ENCODE peak calls at places on chromosomes 4 and X, in four cellular contexts. One of them, this sample, is unnamed.

GRCh38 chr4:7199129-7199725 is 6.9 kb downstream of the SORCS2 start:
- DNase-seq in amygdala: no peak
- DNase-seq in A673: no peak
- DNase-seq in KBM-7: no peak
- DNase-seq in this sample: no peak

GRCh38 chr4:105232374-105232773 is 85.7 kb downstream of the TET2 start:
- DNase-seq in amygdala: no peak
- DNase-seq in A673: no peak
- DNase-seq in KBM-7: no peak
- DNase-seq in this sample: no peak

GRCh38 chrX:49072712-49073095 is 1.1 kb downstream of the PRAF2 start:
- DNase-seq in amygdala: no peak
- DNase-seq in A673: no peak
- DNase-seq in KBM-7: no peak
- DNase-seq in this sample: no peak

GRCh38 chrX:123859409-123859827 is 435 bp upstream of the XIAP start:
- DNase-seq in amygdala: peak; percentile 51
- DNase-seq in A673: peak; percentile 73
- DNase-seq in KBM-7: no peak
- DNase-seq in this sample: no peak

GRCh38 chr4:110005461-110006056 is 92.9 kb downstream of the EGF start:
- DNase-seq in amygdala: no peak
- DNase-seq in A673: peak; percentile 84
- DNase-seq in KBM-7: peak; percentile 60
- DNase-seq in this sample: peak; percentile 43

GRCh38 chr4:24266014-24266413 is 318.3 kb downstream of the DHX15 start:
- DNase-seq in amygdala: no peak
- DNase-seq in A673: no peak
- DNase-seq in KBM-7: no peak
- DNase-seq in this sample: no peak

GRCh38 chr4:74167585-74167984 is 9.7 kb downstream of the MTHFD2L start:
- DNase-seq in amygdala: no peak
- DNase-seq in A673: no peak
- DNase-seq in KBM-7: no peak
- DNase-seq in this sample: no peak

GRCh38 chr4:151865327-151865726 is 104.5 kb upstream of the GATB start:
- DNase-seq in amygdala: peak; percentile 40
- DNase-seq in A673: no peak
- DNase-seq in KBM-7: peak; percentile 88
- DNase-seq in this sample: no peak

GRCh38 chr4:106329027-106329618 is 12.8 kb downstream of the AIMP1 start:
- DNase-seq in amygdala: no peak
- DNase-seq in A673: peak; percentile 59
- DNase-seq in KBM-7: peak; percentile 51
- DNase-seq in this sample: no peak

GRCh38 chr4:2767705-2768074 is 11.6 kb upstream of the TNIP2 start:
- DNase-seq in amygdala: no peak
- DNase-seq in A673: no peak
- DNase-seq in KBM-7: no peak
- DNase-seq in this sample: no peak

GRCh38 chr4:154208424-154208823 is 283.2 kb downstream of the DCHS2 start:
- DNase-seq in amygdala: no peak
- DNase-seq in A673: no peak
- DNase-seq in KBM-7: no peak
- DNase-seq in this sample: no peak

GRCh38 chrX:119410027-119410819 is 11.1 kb downstream of the SLC25A43 start:
- DNase-seq in amygdala: no peak
- DNase-seq in A673: no peak
- DNase-seq in KBM-7: no peak
- DNase-seq in this sample: no peak

GRCh38 chr4:1194028-1194900 is 21.9 kb upstream of the SPON2 start:
- DNase-seq in amygdala: no peak
- DNase-seq in A673: no peak
- DNase-seq in KBM-7: no peak
- DNase-seq in this sample: no peak

GRCh38 chr4:32025840-32026459 is 1305.8 kb downstream of the PCDH7 start:
- DNase-seq in amygdala: no peak
- DNase-seq in A673: peak; percentile 64
- DNase-seq in KBM-7: no peak
- DNase-seq in this sample: no peak

GRCh38 chr4:93730760-93731159 is 97.8 kb upstream of the ATOH1 start:
- DNase-seq in amygdala: no peak
- DNase-seq in A673: no peak
- DNase-seq in KBM-7: no peak
- DNase-seq in this sample: no peak

GRCh38 chr4:6802050-6802449 is 19.5 kb downstream of the KIAA0232 start:
- DNase-seq in amygdala: no peak
- DNase-seq in A673: no peak
- DNase-seq in KBM-7: no peak
- DNase-seq in this sample: no peak

GRCh38 chr4:165327211-165328100 is at the start of gene MSMO1:
- DNase-seq in amygdala: peak; percentile 99
- DNase-seq in A673: peak; percentile 100
- DNase-seq in KBM-7: peak; percentile 99
- DNase-seq in this sample: peak; percentile 80